ENCODE peak calls at places on chromosomes 3 and 15, in six cellular contexts. V, N, M, E, U and S are unnamed samples.

GRCh38 chr3:44318929-44319328 is 19.6 kb upstream of the TCAIM start:
- DNase-seq in N (no peak), V (no peak), E (no peak), M (no peak), U (no peak), S (no peak)

GRCh38 chr3:66441124-66441523 is 59.7 kb downstream of the LRIG1 start:
- DNase-seq in U (no peak), E (peak; percentile 59), M (no peak), N (no peak), V (peak; percentile 21), S (no peak)

GRCh38 chr3:38836561-38836960 is 20.5 kb upstream of the SCN10A start:
- DNase-seq in M (no peak), U (no peak), N (no peak), V (no peak), E (no peak), S (no peak)

GRCh38 chr3:194065119-194065392 is 70.9 kb upstream of the HES1 start:
- DNase-seq in E (peak; percentile 77), M (no peak), V (no peak), U (no peak), N (no peak), S (no peak)

GRCh38 chr15:80418892-80419537 is 14.8 kb downstream of the ARNT2 start:
- DNase-seq in N (no peak), M (no peak), U (no peak), V (peak; percentile 39), E (peak; percentile 57), S (no peak)

GRCh38 chr15:25251700-25252390 is 187.0 kb downstream of the UBE3A start:
- DNase-seq in U (peak; percentile 7), M (no peak), V (no peak), E (no peak), N (no peak), S (no peak)

GRCh38 chr15:76512971-76513370 is 176.4 kb downstream of the ISL2 start:
- DNase-seq in E (no peak), N (no peak), V (no peak), U (no peak), M (no peak), S (no peak)

GRCh38 chr15:62726461-62726860 is 316.1 kb upstream of the TPM1 start:
- DNase-seq in V (no peak), U (no peak), M (no peak), E (no peak), N (no peak), S (no peak)

GRCh38 chr3:50238549-50239026 is 2.6 kb downstream of the GNAI2 start:
- DNase-seq in E (no peak), N (no peak), M (no peak), U (peak; percentile 87), V (no peak), S (no peak)

GRCh38 chr3:195876297-195877031 is 31.9 kb downstream of the TNK2 start:
- DNase-seq in N (peak; percentile 34), V (no peak), U (peak; percentile 81), E (no peak), M (peak; percentile 13), S (peak; percentile 44)

GRCh38 chr3:138694287-138695007 is 85.9 kb downstream of the FAIM start:
- DNase-seq in N (no peak), E (no peak), U (no peak), V (peak; percentile 44), M (no peak), S (no peak)